ENCODE peak calls at places on chromosomes 2 and 18, in six cellular contexts. B, I, R, C, P and H are unnamed samples.

GRCh38 chr2:73175663-73176204 is 26.6 kb upstream of the NOTO start:
- DNase-seq in B (peak), I (peak), R (peak), C (peak), P (peak), H (peak)

GRCh38 chr2:179275280-179276013 is 10.8 kb upstream of the SESTD1 start:
- DNase-seq in B (peak), I (no peak), R (peak), C (no peak), P (no peak), H (no peak)

GRCh38 chr2:41930807-41931566 is 116.8 kb upstream of the PKDCC start:
- DNase-seq in B (no peak), I (no peak), R (peak), C (no peak), P (no peak), H (no peak)

GRCh38 chr2:184363213-184363612 is 235.1 kb upstream of the ZNF804A start:
- DNase-seq in B (no peak), I (no peak), R (no peak), C (no peak), P (no peak), H (no peak)

GRCh38 chr18:49935215-49935614 is 121.9 kb upstream of the ACAA2 start:
- DNase-seq in B (no peak), I (no peak), R (no peak), C (no peak), P (no peak), H (no peak)

GRCh38 chr2:217164008-217164407 is 304.1 kb upstream of the TNP1 start:
- DNase-seq in B (no peak), I (no peak), R (no peak), C (no peak), P (no peak), H (no peak)

GRCh38 chr2:30612371-30612770 is 165.3 kb downstream of the LCLAT1 start:
- DNase-seq in B (no peak), I (no peak), R (peak), C (no peak), P (no peak), H (no peak)

GRCh38 chr2:239133945-239134570 is 266.8 kb downstream of the HDAC4 start:
- DNase-seq in B (no peak), I (no peak), R (no peak), C (no peak), P (no peak), H (no peak)

GRCh38 chr2:26077291-26077690 is 43.4 kb downstream of the RAB10 start:
- DNase-seq in B (no peak), I (no peak), R (no peak), C (no peak), P (no peak), H (no peak)

GRCh38 chr2:26175191-26175715 is 2.4 kb downstream of the GAREM2 start:
- DNase-seq in B (no peak), I (no peak), R (no peak), C (no peak), P (no peak), H (no peak)

GRCh38 chr2:239399404-239399999 is 1.3 kb downstream of the HDAC4 start:
- DNase-seq in B (peak), I (peak), R (peak), C (peak), P (no peak), H (no peak)

GRCh38 chr2:53170463-53170862 is 597.1 kb upstream of the CHAC2 start:
- DNase-seq in B (peak), I (no peak), R (no peak), C (no peak), P (no peak), H (no peak)

GRCh38 chr2:212926948-212927347 is 224.5 kb downstream of the IKZF2 start:
- DNase-seq in B (no peak), I (no peak), R (no peak), C (no peak), P (no peak), H (no peak)

GRCh38 chr18:51193621-51194287 is 3.7 kb downstream of the MEX3C start:
- DNase-seq in B (peak), I (no peak), R (peak), C (no peak), P (no peak), H (no peak)

GRCh38 chr2:99653433-99653832 is 163.6 kb upstream of the REV1 start:
- DNase-seq in B (no peak), I (no peak), R (no peak), C (no peak), P (no peak), H (no peak)

GRCh38 chr2:101957036-101957435 is 34.7 kb upstream of the IL1R2 start:
- DNase-seq in B (no peak), I (no peak), R (no peak), C (no peak), P (no peak), H (no peak)

GRCh38 chr18:25759111-25759510 is 331.3 kb downstream of the SS18 start:
- DNase-seq in B (peak), I (no peak), R (peak), C (no peak), P (no peak), H (no peak)

GRCh38 chr2:23287250-23287704 is 97.7 kb upstream of the KLHL29 start:
- DNase-seq in B (peak), I (no peak), R (peak), C (peak), P (no peak), H (no peak)

GRCh38 chr2:232545511-232546375 is 4.6 kb downstream of the TIGD1 start:
- DNase-seq in B (no peak), I (no peak), R (no peak), C (no peak), P (peak), H (no peak)

GRCh38 chr2:24424387-24424786 is 64.1 kb upstream of the ITSN2 start:
- DNase-seq in B (no peak), I (no peak), R (no peak), C (no peak), P (no peak), H (no peak)
- H2BK15ac ChIP-seq in B (no peak), I (no peak), R (no peak), C (no peak), P (no peak), H (no peak)

GRCh38 chr2:74188696-74189095 is 9.7 kb upstream of the MTHFD2 start:
- DNase-seq in B (no peak), I (no peak), R (no peak), C (no peak), P (no peak), H (no peak)

GRCh38 chr2:74186038-74186437 is 7.4 kb upstream of the MOB1A start:
- DNase-seq in B (no peak), I (no peak), R (no peak), C (no peak), P (no peak), H (no peak)

GRCh38 chr2:74183878-74184277 is 5.2 kb upstream of the MOB1A start:
- DNase-seq in B (no peak), I (no peak), R (no peak), C (no peak), P (no peak), H (no peak)

GRCh38 chr2:74191596-74192380 is 6.6 kb upstream of the MTHFD2 start:
- DNase-seq in B (no peak), I (no peak), R (no peak), C (no peak), P (no peak), H (no peak)

DNA sequence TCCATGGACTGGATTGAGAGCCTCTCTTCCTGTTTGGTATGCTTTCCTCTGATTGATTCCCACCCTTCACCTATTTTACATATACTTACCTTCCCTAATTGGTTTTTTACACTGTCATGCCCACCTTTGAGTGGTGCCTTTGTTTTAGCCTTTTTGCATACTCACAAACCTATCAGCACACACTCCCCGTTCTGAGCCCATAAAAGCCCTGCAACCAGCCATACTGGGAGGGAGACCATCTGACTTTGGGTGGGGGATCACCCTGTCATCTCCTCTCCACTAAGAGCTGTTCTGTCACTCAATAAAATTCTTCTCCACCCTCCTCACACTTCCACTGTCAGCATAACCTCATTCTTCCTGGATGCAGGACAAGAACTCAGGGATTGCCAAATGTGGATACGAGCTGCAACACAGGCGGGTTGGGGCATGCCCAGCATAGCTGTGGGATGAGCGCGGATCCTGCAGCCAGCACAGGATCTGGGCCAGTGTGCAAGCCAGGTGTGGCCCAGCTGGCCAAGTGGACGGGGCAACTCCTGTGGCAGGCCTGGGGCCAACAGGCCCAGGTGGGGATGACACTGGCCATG is 9.4 kb upstream of the MOB1A start:
- DNase-seq in B (peak), I (peak), R (peak), C (peak), P (no peak), H (no peak)
- H4K8ac ChIP-seq in B (no peak), I (peak), R (peak), C (no peak), P (peak), H (no peak)

GRCh38 chr2:174477772-174478171 is 9.1 kb downstream of the GPR155 start:
- DNase-seq in B (no peak), I (no peak), R (no peak), C (no peak), P (no peak), H (no peak)
- H3K27ac ChIP-seq in B (no peak), I (no peak), R (no peak), C (no peak), P (no peak), H (no peak)

GRCh38 chr2:88016948-88017779 is 817 bp upstream of the RNU2-63P start:
- DNase-seq in B (no peak), I (no peak), R (no peak), C (peak), P (no peak), H (peak)
- H2BK15ac ChIP-seq in B (no peak), I (no peak), R (no peak), C (no peak), P (peak), H (peak)

GRCh38 chr2:7910752-7911151 is 771.1 kb upstream of the ID2 start:
- DNase-seq in B (no peak), I (no peak), R (no peak), C (no peak), P (no peak), H (no peak)
- H4K8ac ChIP-seq in B (no peak), I (no peak), R (no peak), C (no peak), P (no peak), H (no peak)

GRCh38 chr2:68806511-68807109 is 64.6 kb downstream of the BMP10 start:
- DNase-seq in B (peak), I (no peak), R (peak), C (no peak), P (no peak), H (no peak)

GRCh38 chr2:68809324-68810240 is 61.6 kb downstream of the BMP10 start:
- DNase-seq in B (no peak), I (no peak), R (no peak), C (no peak), P (no peak), H (no peak)

GRCh38 chr2:68807821-68808266 is 63.4 kb downstream of the BMP10 start:
- DNase-seq in B (peak), I (no peak), R (peak), C (peak), P (no peak), H (no peak)

GRCh38 chr2:68800517-68800916 is 65.9 kb downstream of the ARHGAP25 start:
- DNase-seq in B (no peak), I (no peak), R (no peak), C (no peak), P (no peak), H (no peak)

GRCh38 chr2:68805025-68805424 is 66.2 kb downstream of the BMP10 start:
- DNase-seq in B (no peak), I (no peak), R (no peak), C (no peak), P (peak), H (no peak)
- H3K27ac ChIP-seq in B (no peak), I (no peak), R (no peak), C (no peak), P (no peak), H (no peak)